ENCODE peak calls at places on chromosomes 11 and 22, in seven cellular contexts. D is astrocyte of the cerebellum; Z is A549; E is ovary; B is small intestine; Q is stimulated activated CD8-positive, alpha-beta memory T cell treated with anti-CD3 and anti-CD28 coated beads, Interleukin-4, amount 100 ng/mL, for 24 hours; M is activated naive CD4-positive, alpha-beta T cell. I is an unnamed sample.

GRCh38 chr11:44695169-44695833 is 31.5 kb upstream of the TSPAN18 start:
- DNase-seq in D (no peak), Z (no peak), E (no peak), B (no peak), Q (no peak), M (no peak), I (no peak)

GRCh38 chr22:22199634-22200033 is 45.0 kb upstream of the VPREB1 start:
- DNase-seq in D (no peak), Z (no peak), E (no peak), B (no peak), Q (no peak), M (no peak), I (no peak)

GRCh38 chr11:3134651-3135490 is 30.2 kb downstream of the OSBPL5 start:
- DNase-seq in D (no peak), Z (no peak), E (no peak), B (no peak), Q (no peak), M (no peak), I (no peak)

GRCh38 chr11:116606060-116606459 is 166.7 kb downstream of the BUD13 start:
- DNase-seq in D (no peak), Z (no peak), E (no peak), B (no peak), Q (no peak), M (no peak), I (no peak)

GRCh38 chr11:100930185-100930778 is 199.3 kb downstream of the PGR start:
- DNase-seq in D (peak; percentile 76), Z (peak; percentile 55), E (no peak), B (peak; percentile 62), Q (no peak), M (no peak), I (peak; percentile 27)

GRCh38 chr11:119339581-119340334 is 925 bp downstream of the C1QTNF5 start:
- DNase-seq in D (no peak), Z (no peak), E (peak; percentile 79), B (peak; percentile 63), Q (no peak), M (no peak), I (no peak)

GRCh38 chr22:24156146-24156914 is 25.0 kb upstream of the SUSD2 start:
- DNase-seq in D (no peak), Z (no peak), E (peak; percentile 59), B (peak; percentile 33), Q (peak; percentile 57), M (peak; percentile 36), I (no peak)

GRCh38 chr11:128695539-128696221 is 1.8 kb downstream of the FLI1 start:
- DNase-seq in D (no peak), Z (no peak), E (no peak), B (peak; percentile 42), Q (no peak), M (no peak), I (no peak)

GRCh38 chr11:58905141-58905715 is 34.1 kb upstream of the GLYATL1 start:
- DNase-seq in D (no peak), Z (no peak), E (no peak), B (no peak), Q (no peak), M (no peak), I (no peak)

GRCh38 chr11:47394322-47395224 is 13.8 kb upstream of the SLC39A13 start:
- DNase-seq in D (no peak), Z (no peak), E (peak; percentile 18), B (no peak), Q (peak; percentile 39), M (peak; percentile 56), I (no peak)

GRCh38 chr11:330694-331314 is 10.1 kb upstream of the IFITM3 start:
- DNase-seq in D (no peak), Z (no peak), E (no peak), B (no peak), Q (no peak), M (no peak), I (no peak)

GRCh38 chr11:70026726-70027125 is 51.4 kb upstream of the ANO1 start:
- DNase-seq in D (no peak), Z (no peak), E (no peak), B (no peak), Q (no peak), M (no peak), I (no peak)

GRCh38 chr11:9903579-9903978 is 239.7 kb downstream of the SWAP70 start:
- DNase-seq in D (no peak), Z (no peak), E (no peak), B (no peak), Q (no peak), M (no peak), I (no peak)

GRCh38 chr11:36398261-36398953 is 102.3 kb downstream of the PRR5L start:
- DNase-seq in D (no peak), Z (no peak), E (no peak), B (no peak), Q (no peak), M (no peak), I (no peak)

GRCh38 chr11:12057299-12057980 is 49.0 kb upstream of the DKK3 start:
- DNase-seq in D (no peak), Z (no peak), E (no peak), B (no peak), Q (no peak), M (no peak), I (no peak)

GRCh38 chr11:66081505-66081904 is 11.4 kb downstream of the PACS1 start:
- DNase-seq in D (no peak), Z (no peak), E (no peak), B (peak; percentile 57), Q (no peak), M (peak; percentile 60), I (no peak)

GRCh38 chr22:27987557-27987956 is 68.5 kb upstream of the PITPNB start:
- DNase-seq in D (peak; percentile 74), Z (no peak), E (no peak), B (no peak), Q (no peak), M (no peak), I (no peak)

GRCh38 chr11:34223021-34223813 is 117.8 kb downstream of the NAT10 start:
- DNase-seq in D (peak; percentile 65), Z (no peak), E (peak; percentile 35), B (no peak), Q (no peak), M (no peak), I (no peak)

GRCh38 chr22:41636467-41636866 is 15.4 kb downstream of the XRCC6 start:
- DNase-seq in D (peak; percentile 12), Z (peak; percentile 33), E (no peak), B (no peak), Q (no peak), M (no peak), I (no peak)

GRCh38 chr11:10564692-10565318 is 3.7 kb downstream of the LYVE1 start:
- DNase-seq in D (no peak), Z (no peak), E (no peak), B (no peak), Q (no peak), M (no peak), I (no peak)

I was measured in NCI-H2081 treated with DMSO at 0.1 percent for 48 hours.